ENCODE peak calls at places on chromosome 11, in five cellular contexts. V is sigmoid colon; M is stimulated activated CD4-positive, alpha-beta T cell treated with anti-CD3 and anti-CD28 coated beads, Interleukin-15, amount 100 ng/mL, for 1 hour; I is SW 1271; H is amniotic stem cell. Q is an unnamed sample.
A peak's percentile ranks its signal among the peaks of the same experiment; 100 is the strongest.

GRCh38 chr11:108221981-108222685 is at the start of gene NPAT:
- DNase-seq in H (no peak), I (no peak), M (no peak), V (no peak), Q (no peak)

GRCh38 chr11:79439893-79440450 is 858 bp downstream of the TENM4 start:
- DNase-seq in I (peak; percentile 13), M (no peak), V (peak; percentile 69), H (no peak), Q (peak; percentile 40)

GRCh38 chr11:120125005-120125404 is 12.9 kb downstream of the TRIM29 start:
- DNase-seq in I (peak; percentile 4), M (no peak), H (no peak), V (no peak), Q (peak; percentile 87)

GRCh38 chr11:72378704-72379383 is 55.5 kb downstream of the CLPB start:
- DNase-seq in M (no peak), V (peak; percentile 85), H (no peak), I (no peak), Q (no peak)

GRCh38 chr11:2180775-2181370 is 9.3 kb upstream of the TH start:
- DNase-seq in I (no peak), V (no peak), H (no peak), M (no peak), Q (peak; percentile 39)

GRCh38 chr11:64868904-64869570 is 9.4 kb downstream of the EHD1 start:
- DNase-seq in M (no peak), I (peak; percentile 75), H (no peak), V (no peak), Q (peak; percentile 96)

GRCh38 chr11:118194835-118195627 is 18.6 kb upstream of the SCN2B start:
- DNase-seq in V (peak; percentile 95), I (no peak), M (no peak), H (peak; percentile 16), Q (peak; percentile 89)

GRCh38 chr11:115170133-115170815 is 333.9 kb downstream of the CADM1 start:
- DNase-seq in M (no peak), I (peak; percentile 1), V (no peak), H (no peak), Q (no peak)

GRCh38 chr11:14118047-14118446 is 155.5 kb downstream of the SPON1 start:
- DNase-seq in I (no peak), V (no peak), H (no peak), M (no peak), Q (no peak)

GRCh38 chr11:70558651-70559050 is 160.3 kb downstream of the CTTN start:
- DNase-seq in V (no peak), I (no peak), M (no peak), H (no peak), Q (no peak)

GRCh38 chr11:120818097-120818496 is 205.8 kb upstream of the TBCEL start:
- DNase-seq in I (no peak), V (no peak), H (no peak), M (no peak), Q (no peak)

GRCh38 chr11:62353841-62354240 is 16.6 kb downstream of the ASRGL1 start:
- DNase-seq in H (no peak), V (no peak), I (no peak), M (no peak), Q (no peak)

GRCh38 chr11:20790622-20791021 is 121.2 kb downstream of the NELL1 start:
- DNase-seq in V (no peak), I (no peak), H (no peak), M (no peak), Q (no peak)

GRCh38 chr11:72647882-72648281 is 26.3 kb downstream of the PDE2A start:
- DNase-seq in I (no peak), V (no peak), H (no peak), M (no peak), Q (no peak)

GRCh38 chr11:105673089-105673488 is 63.2 kb downstream of the GRIA4 start:
- DNase-seq in H (peak; percentile 41), I (peak; percentile 16), M (no peak), V (no peak), Q (peak; percentile 35)

GRCh38 chr11:72598901-72599300 is 75.3 kb downstream of the PDE2A start:
- DNase-seq in V (peak; percentile 81), M (no peak), I (peak; percentile 25), H (no peak), Q (no peak)